ENCODE peak calls at places on chromosome 2, in six cellular contexts. One of them, this sample, is unnamed.

GRCh38 chr2:25032094-25032493 is 9.8 kb upstream of the EFR3B start:
- DNase-seq in IMR-90: peak; percentile 17
- DNase-seq in fibroblast of lung: no peak
- DNase-seq in astrocyte: no peak
- DNase-seq in neuronal stem cell: no peak
- DNase-seq in H1: no peak
- DNase-seq in this sample: peak; percentile 42

GRCh38 chr2:130790808-130791616 is 35.7 kb downstream of the AMER3 start:
- DNase-seq in IMR-90: no peak
- DNase-seq in fibroblast of lung: no peak
- DNase-seq in astrocyte: no peak
- DNase-seq in neuronal stem cell: no peak
- DNase-seq in H1: no peak
- DNase-seq in this sample: no peak

GRCh38 chr2:214038186-214038585 is 372.7 kb upstream of the VWC2L start:
- DNase-seq in IMR-90: no peak
- DNase-seq in fibroblast of lung: no peak
- DNase-seq in astrocyte: no peak
- DNase-seq in neuronal stem cell: no peak
- DNase-seq in H1: no peak
- DNase-seq in this sample: no peak

GRCh38 chr2:109497447-109497846 is 116.3 kb downstream of the SEPTIN10 start:
- DNase-seq in IMR-90: peak; percentile 95
- DNase-seq in fibroblast of lung: peak; percentile 70
- DNase-seq in astrocyte: peak; percentile 80
- DNase-seq in neuronal stem cell: no peak
- DNase-seq in H1: no peak
- DNase-seq in this sample: no peak

GRCh38 chr2:189709761-189710160 is 35.3 kb downstream of the ANKAR start:
- DNase-seq in IMR-90: no peak
- DNase-seq in fibroblast of lung: no peak
- DNase-seq in astrocyte: no peak
- DNase-seq in neuronal stem cell: no peak
- DNase-seq in H1: no peak
- DNase-seq in this sample: no peak

GRCh38 chr2:197803033-197803444 is 1.4 kb upstream of the PLCL1 start:
- DNase-seq in IMR-90: peak; percentile 63
- DNase-seq in fibroblast of lung: peak; percentile 76
- DNase-seq in astrocyte: peak; percentile 19
- DNase-seq in neuronal stem cell: no peak
- DNase-seq in H1: no peak
- DNase-seq in this sample: peak; percentile 78

GRCh38 chr2:236679906-236680305 is 110.3 kb downstream of the ACKR3 start:
- DNase-seq in IMR-90: peak; percentile 40
- DNase-seq in fibroblast of lung: peak; percentile 88
- DNase-seq in astrocyte: peak; percentile 60
- DNase-seq in neuronal stem cell: no peak
- DNase-seq in H1: no peak
- DNase-seq in this sample: no peak

GRCh38 chr2:128091691-128092050 is 671 bp downstream of the UGGT1 start:
- DNase-seq in IMR-90: peak; percentile 31
- DNase-seq in fibroblast of lung: peak; percentile 22
- DNase-seq in astrocyte: peak; percentile 14
- DNase-seq in neuronal stem cell: no peak
- DNase-seq in H1: no peak
- DNase-seq in this sample: peak; percentile 64

GRCh38 chr2:33033524-33034150 is 86.9 kb downstream of the LTBP1 start:
- DNase-seq in IMR-90: peak; percentile 66
- DNase-seq in fibroblast of lung: peak; percentile 84
- DNase-seq in astrocyte: peak; percentile 35
- DNase-seq in neuronal stem cell: peak; percentile 29
- DNase-seq in H1: no peak
- DNase-seq in this sample: no peak

GRCh38 chr2:130328710-130329109 is 14.0 kb upstream of the IMP4 start:
- DNase-seq in IMR-90: peak; percentile 32
- DNase-seq in fibroblast of lung: peak; percentile 21
- DNase-seq in astrocyte: peak; percentile 11
- DNase-seq in neuronal stem cell: no peak
- DNase-seq in H1: no peak
- DNase-seq in this sample: no peak

GRCh38 chr2:54574107-54574859 is 118.2 kb downstream of the SPTBN1 start:
- DNase-seq in IMR-90: peak; percentile 60
- DNase-seq in fibroblast of lung: peak; percentile 58
- DNase-seq in astrocyte: peak; percentile 56
- DNase-seq in neuronal stem cell: no peak
- DNase-seq in H1: no peak
- DNase-seq in this sample: no peak
- H3K9ac ChIP-seq in IMR-90: no peak overlapping the region
- H3K9ac ChIP-seq in fibroblast of lung: no peak overlapping the region
- H3K9ac ChIP-seq in astrocyte: peak overlapping the region; percentile 91
- H3K9ac ChIP-seq in neuronal stem cell: no peak overlapping the region
- H3K9ac ChIP-seq in H1: no peak overlapping the region
- H3K9ac ChIP-seq in this sample: no peak overlapping the region

GRCh38 chr2:29031046-29031445 is 43.3 kb downstream of the PCARE start:
- DNase-seq in IMR-90: no peak
- DNase-seq in fibroblast of lung: no peak
- DNase-seq in astrocyte: no peak
- DNase-seq in neuronal stem cell: no peak
- DNase-seq in H1: no peak
- DNase-seq in this sample: no peak

GRCh38 chr2:29035346-29035745 is 39.0 kb downstream of the PCARE start:
- DNase-seq in IMR-90: no peak
- DNase-seq in fibroblast of lung: no peak
- DNase-seq in astrocyte: no peak
- DNase-seq in neuronal stem cell: no peak
- DNase-seq in H1: no peak
- DNase-seq in this sample: no peak

GRCh38 chr2:29032189-29032588 is 42.1 kb downstream of the PCARE start:
- DNase-seq in IMR-90: no peak
- DNase-seq in fibroblast of lung: no peak
- DNase-seq in astrocyte: no peak
- DNase-seq in neuronal stem cell: no peak
- DNase-seq in H1: no peak
- DNase-seq in this sample: no peak

GRCh38 chr2:29033656-29034055 is 40.7 kb downstream of the PCARE start:
- DNase-seq in IMR-90: no peak
- DNase-seq in fibroblast of lung: no peak
- DNase-seq in astrocyte: peak; percentile 11
- DNase-seq in neuronal stem cell: no peak
- DNase-seq in H1: no peak
- DNase-seq in this sample: no peak

DNA sequence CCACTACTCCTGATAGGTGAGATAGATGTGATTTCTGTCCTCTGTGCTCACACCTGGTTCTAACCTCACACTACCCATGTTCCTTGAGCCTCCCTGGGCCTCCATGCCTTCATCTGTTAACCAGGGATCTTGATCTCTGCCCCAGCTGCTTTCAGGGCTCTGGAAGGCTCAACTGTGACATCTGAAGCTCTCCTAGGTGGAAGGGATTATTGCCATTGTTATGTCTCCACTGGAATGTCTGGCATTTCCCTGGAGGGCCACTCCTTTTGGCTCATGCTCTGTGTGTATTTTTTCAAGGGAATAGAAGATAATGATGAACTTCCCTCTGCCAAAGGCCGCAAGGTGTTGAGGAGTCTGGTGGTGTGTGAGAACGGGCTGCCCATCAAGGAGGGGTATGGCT is 41.2 kb downstream of the PCARE start:
- DNase-seq in IMR-90: peak; percentile 22
- DNase-seq in fibroblast of lung: no peak
- DNase-seq in astrocyte: peak; percentile 70
- DNase-seq in neuronal stem cell: peak; percentile 18
- DNase-seq in H1: no peak
- DNase-seq in this sample: no peak
- H2AFZ ChIP-seq in IMR-90: peak overlapping the region; percentile 59
- H2AFZ ChIP-seq in fibroblast of lung: no peak overlapping the region
- H2AFZ ChIP-seq in astrocyte: peak overlapping the region; percentile 42
- H2AFZ ChIP-seq in neuronal stem cell: no peak overlapping the region
- H2AFZ ChIP-seq in H1: no peak overlapping the region
- H2AFZ ChIP-seq in this sample: no peak overlapping the region

GRCh38 chr2:222733470-222733845 is 62.0 kb downstream of the MOGAT1 start:
- DNase-seq in IMR-90: no peak
- DNase-seq in fibroblast of lung: no peak
- DNase-seq in astrocyte: no peak
- DNase-seq in neuronal stem cell: no peak
- DNase-seq in H1: no peak
- DNase-seq in this sample: no peak
- H3K9ac ChIP-seq in IMR-90: no peak overlapping the region
- H3K9ac ChIP-seq in fibroblast of lung: no peak overlapping the region
- H3K9ac ChIP-seq in astrocyte: no peak overlapping the region
- H3K9ac ChIP-seq in neuronal stem cell: no peak overlapping the region
- H3K9ac ChIP-seq in H1: no peak overlapping the region
- H3K9ac ChIP-seq in this sample: no peak overlapping the region

GRCh38 chr2:241188386-241189092 is at the start of gene ANO7:
- DNase-seq in IMR-90: no peak
- DNase-seq in fibroblast of lung: no peak
- DNase-seq in astrocyte: no peak
- DNase-seq in neuronal stem cell: no peak
- DNase-seq in H1: no peak
- DNase-seq in this sample: peak; percentile 74
- H2AFZ ChIP-seq in IMR-90: peak within 1 kb of the TSS; percentile 7
- H2AFZ ChIP-seq in fibroblast of lung: no peak within 1 kb of the TSS
- H2AFZ ChIP-seq in astrocyte: no peak within 1 kb of the TSS
- H2AFZ ChIP-seq in neuronal stem cell: peak within 1 kb of the TSS; percentile 65
- H2AFZ ChIP-seq in H1: no peak within 1 kb of the TSS
- H2AFZ ChIP-seq in this sample: peak within 1 kb of the TSS; percentile 41